ENCODE peak calls at places on chromosomes 4 and X, in eight cellular contexts. D is AG09309; N is NCI-H460; X is GM12892; Q is effector CD4-positive, alpha-beta T cell; B is body of pancreas; T is GM12891; I is substantia nigra. Y is an unnamed sample.

GRCh38 chr4:67393699-67394281 is 151.5 kb downstream of the CENPC start:
- DNase-seq in D (peak), N (peak), X (no peak), Q (peak), B (no peak), T (no peak), I (no peak), Y (no peak)

GRCh38 chr4:3436798-3437581 is 4.8 kb upstream of the HGFAC start:
- DNase-seq in D (no peak), N (peak), X (no peak), Q (no peak), B (peak), T (no peak), I (no peak), Y (no peak)

GRCh38 chrX:148270499-148270898 is 229.9 kb upstream of the AFF2 start:
- DNase-seq in D (no peak), N (no peak), X (no peak), Q (no peak), B (no peak), T (no peak), I (no peak), Y (no peak)

GRCh38 chrX:50881028-50881427 is 29.5 kb upstream of the BMP15 start:
- DNase-seq in D (no peak), N (no peak), X (no peak), Q (no peak), B (no peak), T (no peak), I (no peak), Y (no peak)

GRCh38 chr4:12729384-12729783 is 754.8 kb downstream of the RAB28 start:
- DNase-seq in D (no peak), N (no peak), X (no peak), Q (no peak), B (no peak), T (no peak), I (no peak), Y (no peak)

GRCh38 chr4:169117591-169118081 is 107.6 kb upstream of the CBR4 start:
- DNase-seq in D (peak), N (no peak), X (no peak), Q (no peak), B (no peak), T (no peak), I (no peak), Y (no peak)

GRCh38 chr4:139266583-139267257 is 13.3 kb downstream of the MGARP start:
- DNase-seq in D (peak), N (no peak), X (peak), Q (peak), B (peak), T (peak), I (peak), Y (peak)

GRCh38 chr4:158588777-158589176 is 67.1 kb downstream of the RXFP1 start:
- DNase-seq in D (no peak), N (no peak), X (no peak), Q (no peak), B (no peak), T (no peak), I (no peak), Y (no peak)

Y was measured in natural killer cell.